ENCODE peak calls at places on chromosomes 6 and 20, in ten cellular contexts. B, T, M, H, F, C, R, O, Z and W are unnamed samples. For H3K4me1, the result is how much of the 10 kb centered on the place peaks cover.

GRCh38 chr6:53605543-53606235 is 59.9 kb downstream of the KLHL31 start:
- DNase-seq in F (no peak), M (no peak), R (no peak), C (no peak), Z (no peak), T (no peak), H (no peak), B (no peak), O (peak), W (no peak)

GRCh38 chr20:57663681-57664451 is 43.6 kb upstream of the ZBP1 start:
- DNase-seq in O (no peak), F (peak), T (no peak), M (no peak), R (no peak), Z (no peak), H (no peak), B (no peak), C (peak), W (no peak)

GRCh38 chr6:53250761-53251672 is 97.7 kb downstream of the ELOVL5 start:
- DNase-seq in B (no peak), C (no peak), T (no peak), M (no peak), Z (peak), F (no peak), H (no peak), O (peak), R (no peak), W (peak)

GRCh38 chr20:62816879-62817873 is at the start of gene COL9A3:
- DNase-seq in M (no peak), H (no peak), R (no peak), O (no peak), C (no peak), B (no peak), F (no peak), Z (no peak), T (peak), W (no peak)

GRCh38 chr20:62808211-62808865 is 3.7 kb downstream of the OGFR start:
- DNase-seq in R (no peak), C (peak), O (no peak), B (peak), Z (no peak), H (peak), T (peak), F (peak), M (peak), W (no peak)

GRCh38 chr6:81366970-81367369 is 385.5 kb downstream of the TENT5A start:
- DNase-seq in T (no peak), M (no peak), F (no peak), O (no peak), C (no peak), R (no peak), H (no peak), B (no peak), Z (no peak), W (no peak)

GRCh38 chr6:95087394-95088097 is 489.8 kb upstream of the MANEA start:
- DNase-seq in C (no peak), T (no peak), Z (no peak), R (peak), B (no peak), F (no peak), O (peak), H (peak), M (no peak), W (peak)

GRCh38 chr6:70124882-70125535 is 177.9 kb downstream of the COL9A1 start:
- DNase-seq in M (no peak), R (no peak), F (no peak), C (no peak), T (no peak), H (no peak), Z (no peak), B (no peak), O (peak), W (peak)

DNA sequence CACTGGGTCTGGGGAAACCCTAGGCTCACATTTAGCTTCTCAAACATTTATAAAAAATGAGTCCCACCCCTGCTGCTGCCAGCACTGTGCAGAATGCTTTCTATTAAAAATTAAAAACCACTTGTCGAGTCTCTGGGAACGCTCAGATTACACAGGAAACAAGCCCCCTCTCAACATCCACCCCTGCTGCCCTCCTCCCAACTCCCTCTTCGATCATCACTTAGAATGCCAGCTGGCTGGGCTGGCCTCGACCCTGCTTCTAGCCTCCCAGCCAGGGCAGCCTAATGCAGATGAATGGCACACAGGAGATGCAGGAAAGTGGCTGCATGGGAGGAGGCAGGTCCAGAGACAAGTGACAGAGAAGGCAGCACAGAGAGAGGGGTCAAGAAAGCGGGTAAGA is 75.7 kb downstream of the CDH22 start:
- DNase-seq in M (no peak), T (no peak), H (no peak), C (no peak), F (no peak), O (no peak), R (no peak), Z (no peak), B (no peak), W (no peak)
- H3K4me1 ChIP-seq in M (under half), T (under half), H (under half), C (under half), F (under half), O (under half), R (under half), Z (under half), B (under half), W (under half)

GRCh38 chr6:12111271-12111670 is 99.2 kb downstream of the HIVEP1 start:
- DNase-seq in C (no peak), R (no peak), H (no peak), M (no peak), B (no peak), O (no peak), T (no peak), Z (no peak), F (no peak), W (no peak)
- H3K4me1 ChIP-seq in C (under half), R (under half), H (under half), M (under half), B (under half), O (under half), T (half or more), Z (under half), F (under half), W (under half)

GRCh38 chr20:46022411-46023147 is 6.4 kb upstream of the SLC12A5 start:
- DNase-seq in B (peak), C (peak), Z (no peak), H (peak), F (peak), T (peak), M (no peak), O (peak), R (no peak), W (no peak)
- H3K4me1 ChIP-seq in B (under half), C (under half), Z (under half), H (under half), F (under half), T (under half), M (under half), O (under half), R (under half), W (under half)

DNA sequence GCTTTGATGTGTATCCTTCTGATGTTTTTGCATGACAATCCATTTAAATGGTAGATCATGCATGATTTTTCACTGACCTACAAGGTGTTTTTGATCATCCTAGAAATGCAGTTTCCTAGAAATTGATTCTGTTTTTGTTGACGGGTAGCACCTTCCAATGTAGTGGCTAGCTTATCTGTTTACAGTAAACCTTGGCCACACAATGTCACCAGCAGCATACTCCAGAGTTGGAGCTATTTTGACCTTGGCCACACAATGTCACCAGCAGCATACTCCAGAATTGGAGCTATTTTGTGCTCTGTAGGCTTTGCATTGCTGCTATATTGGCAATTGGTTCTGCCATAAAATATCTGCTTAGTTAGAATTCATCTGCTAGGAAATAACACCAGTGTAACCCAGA is 74.6 kb upstream of the NAA20 start:
- DNase-seq in R (no peak), Z (no peak), B (no peak), M (no peak), O (no peak), F (no peak), T (no peak), H (no peak), C (no peak), W (no peak)
- H3K4me1 ChIP-seq in R (under half), Z (under half), B (under half), M (half or more), O (under half), F (half or more), T (under half), H (under half), C (under half), W (under half)

GRCh38 chr6:166464068-166464410 is 81.3 kb upstream of the MPC1 start:
- DNase-seq in B (no peak), C (no peak), O (no peak), M (no peak), F (no peak), Z (no peak), H (no peak), T (no peak), R (no peak), W (no peak)
- H3K4me1 ChIP-seq in B (under half), C (under half), O (under half), M (under half), F (under half), Z (under half), H (under half), T (under half), R (under half), W (under half)

DNA sequence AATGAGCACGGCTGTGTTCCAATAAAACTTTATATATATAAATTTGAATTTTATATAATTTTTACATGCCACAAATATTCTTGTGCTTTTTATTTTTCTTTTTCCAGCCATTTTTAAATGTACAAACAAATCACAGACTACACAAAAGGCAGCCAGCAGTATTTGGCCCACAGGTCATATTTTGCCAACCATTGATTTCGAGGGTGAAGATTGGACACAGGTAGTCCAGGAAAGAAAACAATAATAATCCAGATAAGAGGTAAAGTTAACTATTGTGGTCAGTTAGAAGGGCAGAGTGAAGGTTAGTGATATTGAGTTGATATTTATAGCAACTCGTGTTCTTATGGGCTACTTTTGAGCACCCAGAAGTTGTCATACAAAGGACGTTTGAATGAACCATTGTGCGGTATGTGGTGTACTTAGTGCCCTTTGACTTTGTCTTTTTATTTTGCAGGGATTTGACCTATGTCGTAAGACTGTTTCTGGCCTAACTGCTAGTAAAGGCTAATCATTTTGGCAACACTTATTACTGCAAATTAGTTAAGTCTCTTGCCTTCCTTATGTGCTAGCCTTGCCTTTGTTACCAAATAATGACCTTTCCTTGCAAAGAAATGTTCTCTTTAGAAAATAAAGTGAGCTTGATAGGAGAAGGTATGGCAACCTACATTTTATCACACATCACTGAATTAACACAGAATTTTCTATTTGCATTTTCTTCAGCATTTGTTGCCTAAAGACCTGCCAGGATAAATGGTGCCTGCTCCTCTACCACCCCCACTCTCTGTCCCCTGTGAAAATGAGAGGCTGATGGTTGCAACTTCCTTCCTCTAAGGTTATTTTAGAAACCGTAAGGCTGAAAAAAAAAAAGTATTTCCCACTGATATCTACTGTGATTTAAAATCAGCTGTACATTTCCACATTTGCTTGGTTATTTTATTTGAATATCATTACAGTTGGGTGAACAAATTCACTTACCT is 493.9 kb upstream of the SOX4 start:
- DNase-seq in H (no peak), C (no peak), F (no peak), B (no peak), Z (no peak), T (no peak), M (no peak), O (no peak), R (no peak), W (no peak)
- H3K4me1 ChIP-seq in H (under half), C (under half), F (under half), B (under half), Z (under half), T (under half), M (under half), O (under half), R (under half), W (under half)

GRCh38 chr20:32474967-32475819 is 109.9 kb downstream of the NOL4L start:
- DNase-seq in F (peak), O (peak), C (peak), H (peak), R (no peak), Z (peak), B (peak), M (peak), T (no peak), W (peak)

GRCh38 chr20:32479012-32479411 is 106.1 kb downstream of the NOL4L start:
- DNase-seq in M (no peak), T (no peak), B (no peak), Z (no peak), R (no peak), O (no peak), C (no peak), F (no peak), H (no peak), W (no peak)

GRCh38 chr20:32477594-32478512 is 107.3 kb downstream of the NOL4L start:
- DNase-seq in R (no peak), F (no peak), C (no peak), Z (no peak), O (no peak), B (no peak), M (no peak), T (no peak), H (no peak), W (no peak)

GRCh38 chr20:32478576-32478975 is 106.6 kb downstream of the NOL4L start:
- DNase-seq in C (no peak), F (no peak), R (no peak), H (no peak), Z (no peak), B (no peak), M (no peak), T (no peak), O (no peak), W (no peak)

GRCh38 chr20:32476684-32477593 is 108.2 kb downstream of the NOL4L start:
- DNase-seq in T (no peak), M (no peak), C (no peak), B (no peak), Z (no peak), F (no peak), O (no peak), R (no peak), H (no peak), W (no peak)
- H3K4me1 ChIP-seq in T (half or more), M (under half), C (under half), B (half or more), Z (under half), F (half or more), O (under half), R (under half), H (under half), W (under half)

GRCh38 chr20:48799315-48800105 is 28.3 kb downstream of the PREX1 start:
- DNase-seq in Z (no peak), F (no peak), M (no peak), T (no peak), R (no peak), H (no peak), O (no peak), C (no peak), B (no peak), W (no peak)
- H3K4me1 ChIP-seq in Z (under half), F (half or more), M (under half), T (half or more), R (under half), H (under half), O (under half), C (under half), B (under half), W (under half)